ENCODE peak calls at places on chromosome 1, in six cellular contexts. Z is K562, W is GM12878, D is GM23338, O is WTC11, R is HepG2. F is an unnamed sample.

GRCh38 chr1:37177230-37177864 is 143.0 kb upstream of the GRIK3 start:
- DNase-seq in R (peak), Z (peak), W (no peak), D (peak), O (peak), F (peak)

GRCh38 chr1:2627746-2628145 is 5.1 kb downstream of the MMEL1 start:
- DNase-seq in Z (no peak), W (no peak), R (no peak), O (no peak), D (no peak), F (no peak)

GRCh38 chr1:77831566-77831965 is 52.1 kb downstream of the MIGA1 start:
- DNase-seq in O (no peak), D (no peak), W (no peak), Z (no peak), R (no peak), F (no peak)

GRCh38 chr1:33176362-33176850 is 5.4 kb downstream of the TRIM62 start:
- DNase-seq in Z (no peak), D (no peak), O (no peak), R (no peak), W (no peak), F (no peak)

GRCh38 chr1:227901906-227902640 is 45.7 kb downstream of the WNT9A start:
- DNase-seq in O (peak), Z (peak), R (peak), W (no peak), D (no peak), F (no peak)

GRCh38 chr1:14443164-14443787 is 155.2 kb upstream of the KAZN start:
- DNase-seq in O (no peak), D (no peak), R (no peak), W (no peak), Z (peak), F (no peak)

GRCh38 chr1:234849824-234850223 is 239.8 kb upstream of the IRF2BP2 start:
- DNase-seq in R (no peak), D (no peak), W (no peak), Z (no peak), O (no peak), F (no peak)

GRCh38 chr1:243490748-243491686 is 235.2 kb downstream of the SDCCAG8 start:
- DNase-seq in R (no peak), D (peak), W (no peak), O (peak), Z (no peak), F (no peak)

GRCh38 chr1:168092566-168093355 is 44.0 kb downstream of the GPR161 start:
- DNase-seq in D (peak), R (peak), O (no peak), Z (no peak), W (no peak), F (no peak)

DNA sequence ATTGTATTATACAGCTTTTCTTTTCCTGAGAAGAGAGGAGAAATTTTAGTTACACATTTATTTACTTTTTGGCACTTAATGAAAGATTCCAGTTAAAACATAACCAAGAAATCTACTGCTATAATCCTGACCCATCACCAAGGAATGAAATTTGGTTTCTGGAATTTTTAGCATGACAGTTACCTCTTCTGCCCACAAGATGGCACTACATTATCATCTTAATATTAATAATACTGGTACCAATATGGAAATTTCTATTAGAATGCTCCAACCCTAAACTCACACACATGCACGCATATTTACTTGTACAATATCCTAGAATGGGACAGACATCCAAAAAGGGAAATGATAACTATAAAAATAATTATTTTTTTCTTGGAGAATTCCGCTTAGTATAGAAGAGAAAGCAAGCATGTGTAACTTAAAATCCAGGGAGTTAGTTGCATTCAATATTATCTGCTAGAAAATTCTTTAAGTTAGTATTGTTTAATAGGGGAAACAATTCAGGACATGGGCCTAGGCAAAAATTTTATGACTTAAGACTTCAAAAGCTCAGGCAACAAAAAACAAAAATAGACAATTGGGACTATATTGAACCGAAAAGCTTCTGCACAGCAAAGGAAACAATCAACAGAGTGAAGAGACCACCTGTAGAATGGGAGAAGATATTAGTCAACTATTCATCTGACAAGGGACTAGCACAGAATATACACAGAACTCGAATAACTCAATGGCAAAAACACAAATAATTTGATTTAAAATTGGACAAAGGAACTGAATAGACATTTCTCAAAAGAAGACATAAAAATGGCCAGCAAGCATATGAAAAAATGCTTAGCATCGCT is 37.4 kb downstream of the MAP3K21 start:
- DNase-seq in W (no peak), R (no peak), D (peak), Z (no peak), O (no peak), F (no peak)
- TF ChIP-seq CREB1 in W (no peak), R (no peak), D (no peak), Z (no peak), O (no peak), F (no peak)

GRCh38 chr1:84146375-84147032 is 2.4 kb downstream of the PRKACB start:
- DNase-seq in O (no peak), W (no peak), Z (no peak), R (no peak), D (no peak), F (no peak)

GRCh38 chr1:84143796-84144565 is at the start of gene PRKACB:
- DNase-seq in W (peak), Z (no peak), D (no peak), O (no peak), R (no peak), F (no peak)

GRCh38 chr1:84148758-84149157 is 4.7 kb downstream of the PRKACB start:
- DNase-seq in W (no peak), Z (no peak), D (no peak), O (no peak), R (no peak), F (no peak)

GRCh38 chr1:84141177-84142003 is 2.7 kb upstream of the PRKACB start:
- DNase-seq in R (no peak), Z (no peak), D (no peak), W (no peak), O (no peak), F (no peak)

GRCh38 chr1:84145051-84145450 is 980 bp downstream of the PRKACB start:
- DNase-seq in O (no peak), R (no peak), D (no peak), W (no peak), Z (no peak), F (no peak)
- TF ChIP-seq CREB1 in O (no peak), R (no peak), D (no peak), W (no peak), Z (no peak), F (no peak)

GRCh38 chr1:155698382-155699038 is 9.6 kb downstream of the DAP3 start:
- DNase-seq in W (no peak), Z (no peak), O (no peak), D (peak), R (peak), F (peak)
- TF ChIP-seq CREB1 in W (no peak), Z (no peak), O (no peak), D (no peak), R (no peak), F (no peak)

DNA sequence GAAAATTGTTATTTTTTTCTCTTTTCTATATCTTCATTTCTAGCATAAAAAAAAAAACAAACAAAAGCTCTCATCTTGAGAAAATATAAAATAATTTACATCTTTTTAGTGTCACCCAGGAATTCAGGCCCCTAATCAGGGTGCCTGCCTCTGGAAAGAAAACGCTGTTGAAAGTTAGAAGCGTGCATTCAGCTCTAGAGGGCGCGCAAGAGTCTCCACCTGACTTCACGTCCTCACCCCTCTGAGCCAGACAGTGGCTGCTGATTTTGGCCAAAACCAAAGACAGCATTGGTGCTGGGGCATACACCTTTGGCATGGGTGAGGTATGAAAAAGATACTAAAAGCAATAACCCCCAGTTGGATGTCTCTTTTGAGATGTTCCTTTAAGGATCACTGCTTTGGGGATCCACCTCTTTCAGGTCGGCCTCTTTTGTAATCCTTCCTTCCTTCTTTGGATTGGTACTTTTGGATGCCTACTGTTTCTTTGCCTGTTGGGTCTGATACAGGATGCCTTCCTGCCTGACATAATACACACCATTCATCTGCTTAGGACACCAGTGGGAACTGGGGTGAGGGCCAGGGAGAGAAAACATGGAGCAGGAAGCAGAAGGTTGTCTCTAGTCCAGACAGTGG is 77.6 kb upstream of the CHRM3 start:
- DNase-seq in O (peak), Z (no peak), D (peak), R (no peak), W (no peak), F (peak)
- TF ChIP-seq CREB1 in O (no peak), Z (no peak), D (no peak), R (no peak), W (no peak), F (no peak)

DNA sequence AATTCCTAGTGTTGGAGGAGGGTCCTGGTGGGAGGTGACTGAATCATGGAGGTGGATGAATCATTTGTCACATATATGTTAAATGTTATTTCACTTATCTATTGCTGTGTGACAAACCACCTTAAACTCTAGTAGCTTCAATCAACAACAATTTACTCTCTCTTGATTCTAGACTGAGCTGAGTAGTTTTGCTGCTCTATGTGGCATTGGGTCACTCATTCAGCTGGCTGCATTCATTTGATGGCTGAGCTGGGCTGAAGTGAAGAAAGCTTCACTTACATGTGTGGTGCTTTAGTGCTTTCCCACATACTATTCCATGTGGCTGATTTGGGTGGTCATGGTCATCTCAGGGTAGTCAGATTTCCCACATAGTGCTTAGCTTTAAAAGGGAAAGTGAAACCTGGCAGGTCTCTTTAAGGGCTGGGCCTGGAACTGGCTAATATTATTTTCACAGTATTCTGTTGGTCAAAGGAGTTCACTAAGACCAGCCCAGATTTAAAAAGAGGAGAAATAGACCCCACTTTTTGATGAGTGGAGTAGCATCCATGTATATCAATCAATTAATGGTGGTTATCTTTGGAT is 10.5 kb downstream of the DNAH14 start:
- DNase-seq in W (no peak), Z (no peak), O (no peak), R (no peak), D (no peak), F (no peak)
- TF ChIP-seq CREB1 in W (no peak), Z (no peak), O (no peak), R (no peak), D (no peak), F (no peak)

GRCh38 chr1:181423301-181423918 is 59.9 kb upstream of the CACNA1E start:
- DNase-seq in Z (peak), W (no peak), D (peak), O (peak), R (peak), F (peak)

GRCh38 chr1:181430015-181430657 is 53.2 kb upstream of the CACNA1E start:
- DNase-seq in D (no peak), Z (no peak), O (no peak), R (no peak), W (peak), F (no peak)

GRCh38 chr1:181429462-181429861 is 53.9 kb upstream of the CACNA1E start:
- DNase-seq in R (no peak), W (no peak), D (no peak), O (no peak), Z (no peak), F (no peak)

GRCh38 chr1:181425566-181425965 is 57.8 kb upstream of the CACNA1E start:
- DNase-seq in W (no peak), D (no peak), R (no peak), Z (no peak), O (no peak), F (no peak)

DNA sequence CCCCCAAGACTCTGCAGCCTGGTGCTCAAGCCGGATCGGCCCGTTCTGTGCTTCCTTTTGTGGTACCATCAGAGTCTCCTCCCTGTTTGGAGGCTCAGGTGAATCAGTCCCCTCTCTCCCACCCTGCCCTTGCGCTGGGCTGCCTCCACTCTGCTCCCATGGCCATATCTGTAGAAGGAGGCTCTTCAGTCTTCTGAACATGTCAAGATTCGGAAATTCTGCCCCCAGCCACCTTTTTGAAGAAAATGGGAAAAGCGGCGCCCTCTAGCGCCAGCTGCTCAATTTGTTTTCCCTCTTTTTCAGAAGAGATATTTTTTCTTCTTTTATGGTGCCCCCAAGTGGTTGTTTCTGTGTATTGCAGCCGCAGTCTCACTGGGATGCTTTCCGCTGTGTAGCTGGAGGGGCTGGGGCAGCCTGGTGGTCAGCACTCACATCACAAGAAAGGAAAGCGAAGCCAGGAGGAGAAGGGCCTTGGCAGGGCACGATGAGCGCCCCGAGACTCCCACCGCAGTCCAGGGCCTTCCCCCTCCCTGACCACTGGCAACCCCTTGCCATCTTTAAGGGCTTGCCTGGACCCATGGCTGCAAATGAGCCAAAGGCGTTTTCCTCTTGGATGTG is 58.4 kb upstream of the CACNA1E start:
- DNase-seq in Z (peak), W (no peak), R (peak), D (peak), O (peak), F (peak)
- TF ChIP-seq CREB1 in Z (no peak), W (no peak), R (no peak), D (no peak), O (no peak), F (no peak)

GRCh38 chr1:240792915-240793525 is 181.1 kb upstream of the GREM2 start:
- DNase-seq in Z (no peak), O (no peak), W (no peak), R (no peak), D (no peak), F (no peak)

GRCh38 chr1:240797050-240797449 is 185.1 kb upstream of the GREM2 start:
- DNase-seq in O (no peak), D (no peak), Z (no peak), W (no peak), R (no peak), F (no peak)

GRCh38 chr1:240790851-240791250 is 178.9 kb upstream of the GREM2 start:
- DNase-seq in R (no peak), W (no peak), Z (no peak), D (no peak), O (no peak), F (no peak)

GRCh38 chr1:240794061-240794843 is 182.3 kb upstream of the GREM2 start:
- DNase-seq in Z (no peak), W (no peak), R (no peak), O (no peak), D (no peak), F (no peak)
- TF ChIP-seq CREB1 in Z (no peak), W (no peak), R (no peak), O (no peak), D (no peak), F (no peak)

GRCh38 chr1:7656821-7657220 is 114.3 kb upstream of the VAMP3 start:
- DNase-seq in D (no peak), R (no peak), O (no peak), W (no peak), Z (no peak), F (no peak)
- TF ChIP-seq CREB1 in D (no peak), R (no peak), O (no peak), W (no peak), Z (no peak), F (no peak)